ENCODE peak calls at places on chromosomes 5 and 9, in eight cellular contexts. V is H1, F is Panc1, H is thyroid gland, Q is PC-9, B is neural progenitor cell, J is upper lobe of right lung, U is OCI-LY7. Z is an unnamed sample.

GRCh38 chr5:143495124-143495523 is 91.6 kb upstream of the NR3C1 start:
- DNase-seq in F (no peak), U (no peak), V (no peak), J (no peak), H (no peak), B (no peak), Q (peak; percentile 61), Z (no peak)

GRCh38 chr5:122858451-122858850 is 13.0 kb downstream of the SNX24 start:
- DNase-seq in H (no peak), J (no peak), Q (no peak), V (no peak), F (no peak), B (no peak), U (no peak), Z (no peak)

GRCh38 chr9:297104-297794 is 82.6 kb downstream of the DOCK8 start:
- DNase-seq in U (peak; percentile 45), J (peak; percentile 76), F (no peak), H (no peak), V (no peak), B (no peak), Q (peak; percentile 84), Z (peak; percentile 18)

GRCh38 chr9:16062542-16063240 is 509.8 kb downstream of the CCDC171 start:
- DNase-seq in V (no peak), H (no peak), B (no peak), J (no peak), Q (peak; percentile 87), U (no peak), F (peak; percentile 36), Z (no peak)

GRCh38 chr9:110808599-110808980 is 140.0 kb downstream of the MUSK start:
- DNase-seq in U (no peak), Q (peak; percentile 46), J (no peak), F (no peak), H (no peak), V (no peak), B (no peak), Z (no peak)

GRCh38 chr5:170623576-170624181 is 119.9 kb downstream of the KCNIP1 start:
- DNase-seq in B (peak; percentile 83), V (peak; percentile 79), U (no peak), F (no peak), J (peak; percentile 69), H (peak; percentile 26), Q (peak; percentile 44), Z (peak; percentile 39)

GRCh38 chr5:181001947-181002346 is 13.3 kb downstream of the BTNL3 start:
- DNase-seq in J (no peak), Q (no peak), B (no peak), H (no peak), F (no peak), U (no peak), V (no peak), Z (no peak)

GRCh38 chr9:89386797-89387196 is 68.5 kb downstream of the SECISBP2 start:
- DNase-seq in H (peak; percentile 46), J (no peak), U (no peak), F (no peak), Q (no peak), V (no peak), B (no peak), Z (peak; percentile 66)

GRCh38 chr9:33140406-33141360 is 26.5 kb downstream of the B4GALT1 start:
- DNase-seq in H (no peak), F (no peak), V (no peak), Q (no peak), B (no peak), J (no peak), U (no peak), Z (no peak)

GRCh38 chr9:99852617-99853016 is 30.9 kb downstream of the NR4A3 start:
- DNase-seq in H (no peak), B (no peak), J (no peak), V (no peak), Q (no peak), U (peak; percentile 47), F (no peak), Z (no peak)

GRCh38 chr9:72931437-72931836 is 21.4 kb downstream of the ALDH1A1 start:
- DNase-seq in F (no peak), Q (no peak), B (no peak), V (no peak), U (no peak), H (peak; percentile 14), J (no peak), Z (no peak)

GRCh38 chr5:116404001-116404400 is 170.6 kb downstream of the SEMA6A start:
- DNase-seq in J (no peak), F (no peak), H (no peak), Q (no peak), V (no peak), B (no peak), U (no peak), Z (no peak)

GRCh38 chr5:116068028-116068632 is 16.7 kb upstream of the COMMD10 start:
- DNase-seq in Q (no peak), H (no peak), V (no peak), J (no peak), F (no peak), B (peak; percentile 68), U (peak; percentile 74), Z (no peak)

GRCh38 chr9:93620881-93621820 is 44.8 kb downstream of the PHF2 start:
- DNase-seq in U (no peak), Q (no peak), F (no peak), V (peak; percentile 31), B (no peak), J (no peak), H (peak; percentile 72), Z (peak; percentile 75)

GRCh38 chr9:98520221-98520920 is 188.4 kb downstream of the GABBR2 start:
- DNase-seq in U (no peak), V (no peak), B (no peak), F (no peak), Q (no peak), H (no peak), J (no peak), Z (no peak)

GRCh38 chr5:160628295-160629006 is 206.8 kb downstream of the PTTG1 start:
- DNase-seq in Q (no peak), F (no peak), B (no peak), U (no peak), V (no peak), H (no peak), J (no peak), Z (no peak)

GRCh38 chr5:16616536-16617271 is at the start of gene RETREG1:
- DNase-seq in J (peak; percentile 88), V (peak; percentile 75), F (no peak), H (peak; percentile 72), Q (no peak), U (peak; percentile 33), B (peak; percentile 70), Z (peak; percentile 67)
- TF ChIP-seq CTCF in J (no peak), V (no peak), F (no peak), H (no peak), Q (no peak), U (no peak), B (no peak), Z (no peak)

DNA sequence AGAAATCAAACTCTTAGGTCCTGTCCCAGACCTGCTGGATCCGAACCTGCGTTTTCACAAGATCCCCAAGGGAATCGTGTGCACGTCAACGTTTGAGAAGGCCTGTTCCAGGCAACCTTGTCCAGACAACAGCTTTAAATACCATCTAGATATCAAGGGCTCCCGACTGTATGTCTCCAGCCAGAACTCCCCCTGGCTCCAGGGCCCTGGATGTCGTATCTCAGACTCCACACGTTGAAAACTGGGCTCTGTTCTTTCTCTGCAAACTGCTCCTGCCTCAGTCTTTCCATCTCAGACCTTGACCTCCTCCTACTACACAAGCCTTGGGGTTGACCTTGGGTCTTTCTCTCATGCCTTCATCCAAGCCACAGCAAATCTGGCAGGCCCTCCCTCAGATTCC is 5.8 kb upstream of the ENG start:
- DNase-seq in U (no peak), B (no peak), V (no peak), J (no peak), F (no peak), H (no peak), Q (no peak), Z (peak; percentile 74)
- H3K4me1 ChIP-seq in U (peaks cover 19% of the 10 kb centered on the region), B (no peaks in the 10 kb centered on the region), V (no peaks in the 10 kb centered on the region), J (peaks cover 63% of the 10 kb centered on the region), F (peaks cover 2% of the 10 kb centered on the region), H (peaks cover 73% of the 10 kb centered on the region), Q (no peaks in the 10 kb centered on the region), Z (peaks cover 75% of the 10 kb centered on the region)

DNA sequence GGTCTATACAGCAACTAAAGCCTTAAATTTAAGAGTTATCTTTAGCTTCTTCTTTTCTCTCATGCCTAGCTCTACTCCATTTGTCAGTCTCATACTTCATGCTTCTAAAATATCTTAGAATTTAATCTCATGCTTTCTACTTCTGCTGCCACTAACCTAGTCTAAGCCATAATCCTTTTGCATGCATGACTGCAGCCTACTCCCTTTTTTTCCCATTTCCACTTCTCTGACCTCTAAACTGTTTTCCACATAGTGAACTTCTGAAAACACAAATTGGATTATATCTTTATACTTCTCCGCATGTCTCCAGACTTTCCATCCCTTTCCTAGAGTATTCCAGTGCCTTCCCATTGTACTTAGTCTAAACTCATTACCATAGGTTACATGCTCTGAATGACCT is 193.0 kb downstream of the XRCC4 start:
- DNase-seq in F (no peak), B (peak; percentile 19), H (no peak), V (no peak), J (no peak), U (no peak), Q (no peak), Z (no peak)
- H3K4me3 ChIP-seq in F (no peak overlapping the region), B (no peak overlapping the region), H (no peak overlapping the region), V (no peak overlapping the region), J (no peak overlapping the region), U (no peak overlapping the region), Q (no peak overlapping the region), Z (no peak overlapping the region)

DNA sequence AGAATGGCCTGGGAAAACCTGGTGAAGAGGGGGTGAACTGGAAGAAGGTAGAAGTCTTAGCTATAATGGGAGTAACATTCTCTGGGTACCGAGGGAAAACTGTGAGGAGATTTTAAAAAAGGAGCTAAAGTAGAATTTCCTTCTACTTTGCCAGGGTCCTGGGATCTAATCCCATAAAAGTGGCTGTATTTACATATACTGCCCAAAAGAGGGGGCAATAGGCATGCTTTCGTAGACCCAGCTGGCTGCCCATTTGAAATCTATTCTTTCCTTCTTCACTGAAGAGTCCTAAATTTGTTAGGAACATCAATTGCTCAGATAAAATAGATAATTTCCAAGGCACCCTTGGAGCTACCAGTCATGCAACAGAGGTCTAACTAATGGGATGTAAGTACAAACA is 159.2 kb downstream of the CDC42SE2 start:
- DNase-seq in J (no peak), B (peak; percentile 56), Q (no peak), H (no peak), V (no peak), U (peak; percentile 17), F (no peak), Z (no peak)
- TF ChIP-seq CTCF in J (peak; percentile 49), B (peak; percentile 69), Q (peak; percentile 57), H (peak; percentile 39), V (no peak), U (peak; percentile 72), F (peak; percentile 66), Z (peak; percentile 55)

DNA sequence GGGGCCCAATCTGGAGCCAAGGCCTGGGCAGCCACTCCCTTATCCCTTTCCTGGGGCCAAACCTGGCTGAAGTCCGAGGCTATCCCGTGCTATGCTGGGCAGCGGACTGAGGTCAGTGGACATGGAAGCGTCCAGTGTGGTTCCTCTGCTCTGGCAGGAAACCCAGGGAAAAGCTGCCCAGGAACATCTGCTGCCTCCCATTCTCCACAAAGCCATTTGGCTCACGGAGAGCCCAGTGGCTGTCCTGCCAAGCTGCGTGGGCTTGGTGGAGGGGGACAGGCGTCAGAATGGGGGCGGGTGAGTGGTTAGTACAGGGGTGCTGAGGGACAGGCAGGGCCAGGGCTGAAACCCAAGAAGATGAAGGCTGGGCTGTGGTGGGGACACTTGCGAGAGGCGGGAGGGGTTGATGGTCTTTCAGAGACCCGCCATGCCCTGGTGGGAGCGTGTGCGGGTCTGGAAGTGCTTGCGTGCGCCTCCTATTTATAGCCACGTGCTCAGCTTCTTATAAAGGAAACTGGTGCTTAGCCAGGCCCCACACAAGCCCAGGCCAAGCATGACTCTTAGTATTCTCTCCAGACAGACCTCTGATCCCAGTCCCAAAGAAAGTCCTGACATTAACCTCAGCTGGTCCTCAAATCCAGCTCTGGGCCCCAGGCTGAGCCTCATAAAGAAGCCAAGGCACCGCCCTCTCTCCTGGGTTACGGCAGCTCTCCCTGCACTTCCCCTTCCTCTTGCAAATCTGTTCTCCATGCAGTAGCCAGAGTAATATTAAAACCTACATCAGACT is 9.4 kb upstream of the SLC6A7 start:
- DNase-seq in V (no peak), J (peak; percentile 73), B (no peak), U (no peak), Q (no peak), H (peak; percentile 32), F (no peak), Z (peak; percentile 84)
- H3K4me1 ChIP-seq in V (peaks cover 3% of the 10 kb centered on the region), J (peaks cover 18% of the 10 kb centered on the region), B (peaks cover 3% of the 10 kb centered on the region), U (no peaks in the 10 kb centered on the region), Q (no peaks in the 10 kb centered on the region), H (peaks cover 36% of the 10 kb centered on the region), F (no peaks in the 10 kb centered on the region), Z (peaks cover 32% of the 10 kb centered on the region)

Z was measured in heart left ventricle.